ENCODE peak calls at places on chromosomes 1 and 21, in six cellular contexts. A, I, T, U, S and Q are unnamed samples.

GRCh38 chr1:23202263-23202749 is 15.0 kb downstream of the HTR1D start:
- DNase-seq in A (no peak), I (peak), T (no peak), U (no peak), S (no peak), Q (no peak)

GRCh38 chr1:44072204-44072603 is 40.9 kb upstream of the SLC6A9 start:
- DNase-seq in A (no peak), I (peak), T (no peak), U (no peak), S (no peak), Q (no peak)

GRCh38 chr1:47841356-47841755 is 155.8 kb downstream of the TRABD2B start:
- DNase-seq in A (no peak), I (no peak), T (no peak), U (no peak), S (peak), Q (peak)

GRCh38 chr1:35049116-35049515 is 17.4 kb upstream of the ZMYM6 start:
- DNase-seq in A (no peak), I (peak), T (no peak), U (no peak), S (no peak), Q (no peak)

GRCh38 chr1:16254263-16254948 is 17.4 kb upstream of the CPLANE2 start:
- DNase-seq in A (peak), I (peak), T (no peak), U (peak), S (no peak), Q (no peak)

GRCh38 chr1:11778844-11779623 is 17.0 kb downstream of the C1orf167 start:
- DNase-seq in A (no peak), I (no peak), T (no peak), U (no peak), S (no peak), Q (no peak)

GRCh38 chr1:183903101-183903500 is 98.2 kb downstream of the RGL1 start:
- DNase-seq in A (no peak), I (no peak), T (no peak), U (no peak), S (no peak), Q (no peak)

GRCh38 chr1:53367503-53368313 is 39.8 kb upstream of the LRP8 start:
- DNase-seq in A (no peak), I (no peak), T (no peak), U (no peak), S (peak), Q (peak)

GRCh38 chr1:242784807-242785206 is 260.3 kb upstream of the PLD5 start:
- DNase-seq in A (no peak), I (no peak), T (no peak), U (no peak), S (no peak), Q (no peak)

GRCh38 chr1:167533851-167534300 is 15.5 kb upstream of the CD247 start:
- DNase-seq in A (peak), I (peak), T (no peak), U (peak), S (peak), Q (no peak)

GRCh38 chr1:180211860-180212229 is 18.2 kb upstream of the LHX4 start:
- DNase-seq in A (no peak), I (no peak), T (no peak), U (no peak), S (no peak), Q (no peak)

GRCh38 chr1:15103211-15103610 is 50.3 kb upstream of the TMEM51 start:
- DNase-seq in A (no peak), I (no peak), T (no peak), U (no peak), S (no peak), Q (no peak)

GRCh38 chr1:10679521-10680220 is 116.8 kb downstream of the CASZ1 start:
- DNase-seq in A (peak), I (peak), T (no peak), U (peak), S (no peak), Q (no peak)

GRCh38 chr1:18583326-18583941 is 47.2 kb upstream of the PAX7 start:
- DNase-seq in A (no peak), I (no peak), T (no peak), U (no peak), S (no peak), Q (no peak)

GRCh38 chr1:48093696-48094518 is 96.7 kb upstream of the TRABD2B start:
- DNase-seq in A (peak), I (no peak), T (peak), U (peak), S (peak), Q (no peak)

GRCh38 chr1:150875197-150876110 is 945 bp downstream of the ARNT start:
- DNase-seq in A (no peak), I (no peak), T (no peak), U (peak), S (no peak), Q (no peak)

GRCh38 chr1:17212487-17213121 is 7.7 kb downstream of the PADI1 start:
- DNase-seq in A (peak), I (peak), T (peak), U (peak), S (peak), Q (no peak)

GRCh38 chr1:33047839-33048305 is 11.2 kb upstream of the AK2 start:
- DNase-seq in A (no peak), I (peak), T (no peak), U (no peak), S (no peak), Q (no peak)

GRCh38 chr1:184650177-184650866 is 104.3 kb downstream of the EDEM3 start:
- DNase-seq in A (no peak), I (no peak), T (no peak), U (no peak), S (no peak), Q (no peak)

GRCh38 chr1:244447024-244447423 is 4.7 kb downstream of the ADSS2 start:
- DNase-seq in A (no peak), I (no peak), T (no peak), U (no peak), S (no peak), Q (no peak)

GRCh38 chr1:167357305-167357704 is 136.6 kb downstream of the POU2F1 start:
- DNase-seq in A (no peak), I (no peak), T (no peak), U (no peak), S (no peak), Q (no peak)

DNA sequence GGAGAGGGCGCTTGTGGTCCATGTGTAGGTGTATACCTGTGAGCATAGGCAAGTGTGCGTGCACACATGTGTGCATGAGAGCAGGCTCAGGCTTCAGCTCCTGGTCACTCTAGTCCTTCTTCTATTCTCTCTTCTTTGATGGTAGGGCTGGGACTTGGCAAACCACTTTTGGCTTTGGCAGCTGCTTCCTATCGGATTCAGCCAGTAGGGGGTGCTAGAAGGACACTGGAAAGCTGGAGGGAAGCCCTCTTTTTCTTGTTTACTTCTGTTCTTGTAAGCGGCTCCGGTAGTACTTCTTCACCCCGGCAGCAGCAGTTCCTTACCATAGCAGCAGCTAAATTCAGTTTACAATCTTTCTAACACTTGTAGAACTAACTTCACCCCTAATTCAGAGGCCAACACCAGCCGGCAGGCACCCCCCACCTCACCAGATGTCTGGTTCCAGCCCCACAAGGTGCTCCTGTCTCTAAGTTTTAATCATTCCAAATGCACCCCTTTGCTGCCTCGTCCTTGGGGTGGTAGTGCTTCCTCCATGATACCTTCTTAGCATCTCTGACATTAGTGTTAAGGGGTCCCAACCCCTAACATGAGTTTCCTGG is 25.1 kb downstream of the NENF start:
- DNase-seq in A (peak), I (peak), T (peak), U (peak), S (no peak), Q (peak)
- TF ChIP-seq CTCF in A (peak), I (peak), T (peak), U (peak), S (peak), Q (peak)

GRCh38 chr1:157108448-157108847 is 8.8 kb upstream of the ETV3L start:
- DNase-seq in A (no peak), I (no peak), T (no peak), U (no peak), S (no peak), Q (no peak)
- TF ChIP-seq CTCF in A (no peak), I (no peak), T (no peak), U (no peak), S (no peak), Q (no peak)

GRCh38 chr1:67522793-67523192 is 92.6 kb upstream of the SERBP1 start:
- DNase-seq in A (no peak), I (no peak), T (no peak), U (no peak), S (no peak), Q (no peak)

GRCh38 chr1:67528141-67528540 is 97.9 kb upstream of the SERBP1 start:
- DNase-seq in A (no peak), I (no peak), T (no peak), U (no peak), S (no peak), Q (no peak)

GRCh38 chr1:67525053-67525760 is 95.0 kb upstream of the SERBP1 start:
- DNase-seq in A (no peak), I (no peak), T (no peak), U (no peak), S (no peak), Q (no peak)

GRCh38 chr1:67522001-67522441 is 91.8 kb upstream of the SERBP1 start:
- DNase-seq in A (no peak), I (no peak), T (no peak), U (no peak), S (no peak), Q (no peak)

DNA sequence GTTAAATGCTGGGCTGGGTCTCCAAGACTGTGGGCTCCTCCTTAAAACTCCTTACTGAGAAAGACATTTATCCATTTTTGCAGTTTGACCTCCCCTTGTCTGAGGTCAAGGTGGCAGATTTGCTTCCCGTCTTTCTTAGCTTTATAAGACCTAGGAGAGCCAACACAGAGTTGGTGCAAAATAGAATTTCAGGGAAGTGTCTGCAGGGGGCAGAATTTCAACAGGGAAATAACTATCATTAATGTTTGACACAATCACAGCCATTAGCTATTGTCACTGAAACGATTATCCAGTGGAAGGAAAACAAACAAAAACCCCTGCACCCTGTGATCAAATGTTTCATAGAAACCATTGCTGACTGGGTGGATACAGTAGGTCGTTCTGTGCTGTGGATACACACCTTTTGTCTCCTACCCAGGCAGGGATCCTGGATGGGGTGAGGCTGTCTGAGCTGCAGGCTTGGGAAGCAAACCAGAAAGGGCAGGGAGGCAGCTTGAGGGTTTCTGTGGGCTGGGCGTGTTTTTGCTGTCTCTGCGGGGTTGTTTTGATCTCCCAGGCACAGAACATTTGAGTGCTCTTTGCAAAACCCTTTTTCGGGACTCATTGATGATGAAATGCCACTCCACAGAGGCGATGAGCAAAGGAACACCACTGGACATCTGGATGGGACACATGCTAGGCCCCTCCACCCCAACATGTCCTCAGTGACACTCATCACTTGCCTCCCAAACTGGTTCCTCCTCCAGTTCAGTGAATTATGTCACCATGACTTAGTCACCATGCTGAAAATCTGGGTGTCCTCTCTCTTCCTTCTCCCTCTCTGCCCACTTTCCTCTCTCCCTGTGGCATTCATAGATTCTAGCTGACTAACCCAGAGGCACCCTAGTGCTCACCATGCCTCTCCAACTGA is 94.2 kb upstream of the SERBP1 start:
- DNase-seq in A (no peak), I (peak), T (no peak), U (no peak), S (no peak), Q (no peak)
- TF ChIP-seq CTCF in A (no peak), I (peak), T (no peak), U (peak), S (peak), Q (no peak)

GRCh38 chr1:160708118-160708517 is 3.5 kb downstream of the CD48 start:
- DNase-seq in A (no peak), I (no peak), T (no peak), U (no peak), S (no peak), Q (no peak)
- TF ChIP-seq CTCF in A (no peak), I (no peak), T (no peak), U (no peak), S (no peak), Q (no peak)

GRCh38 chr21:34072145-34073031 is 990 bp upstream of the MRPS6 start:
- DNase-seq in A (no peak), I (no peak), T (no peak), U (no peak), S (no peak), Q (peak)

GRCh38 chr21:34071683-34072082 is 1.7 kb upstream of the MRPS6 start:
- DNase-seq in A (no peak), I (no peak), T (no peak), U (no peak), S (no peak), Q (no peak)

GRCh38 chr21:34074283-34075098 is 1.1 kb downstream of the MRPS6 start:
- DNase-seq in A (no peak), I (no peak), T (peak), U (no peak), S (no peak), Q (no peak)

GRCh38 chr21:34073749-34074282 is 438 bp downstream of the MRPS6 start:
- DNase-seq in A (no peak), I (no peak), T (peak), U (peak), S (peak), Q (no peak)

DNA sequence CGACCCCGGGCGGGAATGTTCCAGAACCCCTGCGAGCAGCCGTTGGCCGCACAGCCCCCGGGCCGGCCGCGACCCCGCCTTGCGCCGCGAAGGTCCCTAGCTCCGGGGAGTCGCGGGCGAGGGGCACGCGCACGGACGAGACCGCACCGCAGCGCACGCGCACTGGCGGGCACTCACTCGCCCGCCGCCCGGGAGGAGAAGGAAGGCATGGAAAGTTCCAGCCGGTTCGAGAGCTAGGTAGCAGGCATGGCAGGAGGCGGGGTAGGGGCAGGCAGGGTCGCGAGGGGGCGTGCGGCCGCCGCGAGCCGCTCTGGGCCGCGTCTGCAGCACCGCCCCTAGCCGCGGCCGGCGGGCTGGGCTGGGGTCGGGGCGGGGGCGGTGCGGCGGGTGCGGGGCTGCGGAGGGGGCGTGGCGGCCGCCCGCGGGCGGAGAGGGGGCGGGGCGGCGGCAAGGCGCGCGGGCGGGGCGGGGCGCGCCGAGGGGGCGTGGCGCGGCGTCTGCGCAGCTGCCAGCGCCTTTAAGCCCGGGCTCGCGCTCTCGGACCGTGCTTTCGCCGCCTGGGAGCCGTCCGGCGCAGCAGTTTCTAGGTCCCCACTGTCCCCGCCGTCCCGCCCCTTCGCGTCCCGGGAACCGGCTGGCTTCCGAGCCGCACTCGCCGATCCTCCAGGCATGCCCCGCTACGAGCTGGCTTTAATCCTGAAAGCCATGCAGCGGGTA is at the start of the genes MRPS6 and SLC5A3:
- DNase-seq in A (peak), I (peak), T (peak), U (peak), S (peak), Q (peak)
- TF ChIP-seq CTCF in A (no peak), I (no peak), T (no peak), U (peak), S (no peak), Q (no peak)

GRCh38 chr1:197519741-197520334 is 251.8 kb downstream of the CRB1 start:
- DNase-seq in A (no peak), I (peak), T (no peak), U (no peak), S (no peak), Q (no peak)
- TF ChIP-seq CTCF in A (peak), I (peak), T (peak), U (peak), S (peak), Q (peak)

GRCh38 chr21:44487831-44488230 is 32.5 kb downstream of the LRRC3 start:
- DNase-seq in A (no peak), I (peak), T (no peak), U (peak), S (no peak), Q (no peak)
- TF ChIP-seq CTCF in A (peak), I (peak), T (peak), U (peak), S (peak), Q (peak)

GRCh38 chr21:34865922-34866271 is 183.2 kb downstream of the RUNX1 start:
- DNase-seq in A (peak), I (no peak), T (peak), U (no peak), S (no peak), Q (no peak)

GRCh38 chr21:34871026-34871908 is 177.8 kb downstream of the RUNX1 start:
- DNase-seq in A (no peak), I (no peak), T (no peak), U (no peak), S (no peak), Q (no peak)

GRCh38 chr21:34867785-34868184 is 181.3 kb downstream of the RUNX1 start:
- DNase-seq in A (no peak), I (no peak), T (no peak), U (no peak), S (no peak), Q (no peak)

GRCh38 chr21:34870246-34870645 is 178.9 kb downstream of the RUNX1 start:
- DNase-seq in A (no peak), I (no peak), T (no peak), U (no peak), S (no peak), Q (no peak)

DNA sequence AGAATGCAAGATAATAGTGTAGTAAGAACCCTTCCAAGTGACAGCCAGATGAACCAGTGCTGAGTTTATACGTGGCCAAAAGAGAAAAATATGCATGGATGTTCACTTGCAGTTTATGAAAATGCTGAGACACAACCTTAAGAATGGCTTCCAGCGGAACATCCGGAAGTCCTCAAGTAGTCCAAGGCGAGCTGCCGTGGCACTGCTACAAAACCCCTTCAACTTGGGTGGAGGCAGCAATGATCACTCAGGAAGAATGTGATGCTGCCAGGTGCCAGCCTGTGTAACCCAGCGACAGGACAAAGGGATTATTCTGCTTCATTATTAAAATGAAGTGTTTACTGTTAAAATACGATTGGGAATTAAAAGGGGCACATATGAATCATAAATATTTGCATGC is 179.6 kb downstream of the RUNX1 start:
- DNase-seq in A (no peak), I (no peak), T (no peak), U (no peak), S (no peak), Q (no peak)
- TF ChIP-seq CTCF in A (no peak), I (no peak), T (no peak), U (no peak), S (no peak), Q (no peak)

DNA sequence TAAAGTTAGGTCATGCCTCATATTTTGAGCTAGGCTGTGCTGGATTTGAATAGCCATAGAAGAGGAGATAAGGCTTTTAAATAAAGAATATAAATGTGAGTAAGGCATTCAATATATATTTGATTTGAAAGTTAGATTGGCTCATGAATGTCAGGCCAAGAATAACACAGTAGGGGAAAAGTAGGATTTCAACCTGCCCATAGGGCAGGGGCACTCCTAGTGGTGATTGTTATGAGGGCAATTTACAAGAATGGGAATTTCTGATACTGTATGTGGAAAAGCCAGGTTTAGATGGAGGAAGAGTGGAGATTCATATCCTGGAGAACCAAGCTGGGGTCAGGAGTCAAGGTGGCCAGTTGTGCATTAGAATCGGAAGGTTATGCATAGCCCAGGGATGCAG is 74.9 kb downstream of the DNAH14 start:
- DNase-seq in A (no peak), I (no peak), T (no peak), U (no peak), S (no peak), Q (no peak)
- TF ChIP-seq CTCF in A (peak), I (peak), T (no peak), U (peak), S (no peak), Q (no peak)